ENCODE peak calls at places on chromosomes 4 and X, in seven cellular contexts. One of them, this sample, is unnamed.

GRCh38 chr4:122224348-122224747 is 72.2 kb downstream of the BLTP1 start:
- DNase-seq in foreskin fibroblast: no peak
- DNase-seq in endothelial cell: peak; percentile 40
- DNase-seq in ascending aorta: no peak
- DNase-seq in AG09309: no peak
- DNase-seq in coronary artery: no peak
- DNase-seq in endodermal cell: peak; percentile 52
- DNase-seq in this sample: no peak

GRCh38 chr4:103008875-103009729 is 10.4 kb downstream of the SLC9B1 start:
- DNase-seq in endothelial cell: peak; percentile 26
- DNase-seq in endodermal cell: no peak
- DNase-seq in foreskin fibroblast: peak; percentile 48
- DNase-seq in coronary artery: no peak
- DNase-seq in ascending aorta: no peak
- DNase-seq in AG09309: peak; percentile 35
- DNase-seq in this sample: no peak

GRCh38 chr4:185201983-185202962 is 1.5 kb downstream of the CFAP97 start:
- DNase-seq in foreskin fibroblast: no peak
- DNase-seq in coronary artery: no peak
- DNase-seq in endodermal cell: no peak
- DNase-seq in endothelial cell: peak; percentile 59
- DNase-seq in AG09309: no peak
- DNase-seq in ascending aorta: peak; percentile 62
- DNase-seq in this sample: no peak

GRCh38 chrX:30910124-30910860 is 21.2 kb upstream of the TAB3 start:
- DNase-seq in AG09309: no peak
- DNase-seq in coronary artery: no peak
- DNase-seq in endodermal cell: peak; percentile 53
- DNase-seq in ascending aorta: no peak
- DNase-seq in foreskin fibroblast: peak; percentile 1
- DNase-seq in endothelial cell: no peak
- DNase-seq in this sample: no peak

GRCh38 chr4:121209171-121209570 is 45.0 kb upstream of the TNIP3 start:
- DNase-seq in ascending aorta: no peak
- DNase-seq in coronary artery: no peak
- DNase-seq in foreskin fibroblast: no peak
- DNase-seq in endothelial cell: no peak
- DNase-seq in AG09309: no peak
- DNase-seq in endodermal cell: no peak
- DNase-seq in this sample: no peak

GRCh38 chr4:81255524-81255923 is 40.5 kb upstream of the PRKG2 start:
- DNase-seq in foreskin fibroblast: peak; percentile 87
- DNase-seq in endodermal cell: no peak
- DNase-seq in coronary artery: no peak
- DNase-seq in endothelial cell: no peak
- DNase-seq in ascending aorta: no peak
- DNase-seq in AG09309: peak; percentile 61
- DNase-seq in this sample: no peak

GRCh38 chr4:186684220-186684619 is 39.4 kb downstream of the FAT1 start:
- DNase-seq in ascending aorta: no peak
- DNase-seq in coronary artery: no peak
- DNase-seq in foreskin fibroblast: no peak
- DNase-seq in endothelial cell: no peak
- DNase-seq in AG09309: no peak
- DNase-seq in endodermal cell: no peak
- DNase-seq in this sample: no peak

GRCh38 chrX:28177202-28177601 is 196.0 kb upstream of the DCAF8L1 start:
- DNase-seq in foreskin fibroblast: no peak
- DNase-seq in ascending aorta: no peak
- DNase-seq in coronary artery: no peak
- DNase-seq in AG09309: no peak
- DNase-seq in endothelial cell: peak; percentile 33
- DNase-seq in endodermal cell: peak; percentile 83
- DNase-seq in this sample: no peak

GRCh38 chrX:17374619-17375360 is at the start of gene NHS:
- DNase-seq in ascending aorta: peak; percentile 83
- DNase-seq in foreskin fibroblast: peak; percentile 69
- DNase-seq in endodermal cell: peak; percentile 91
- DNase-seq in endothelial cell: peak; percentile 64
- DNase-seq in AG09309: peak; percentile 20
- DNase-seq in coronary artery: peak; percentile 82
- DNase-seq in this sample: peak; percentile 91

GRCh38 chr4:108828620-108829019 is 65.8 kb upstream of the ETNPPL start:
- DNase-seq in AG09309: no peak
- DNase-seq in coronary artery: no peak
- DNase-seq in endothelial cell: no peak
- DNase-seq in foreskin fibroblast: no peak
- DNase-seq in endodermal cell: no peak
- DNase-seq in ascending aorta: no peak
- DNase-seq in this sample: no peak

GRCh38 chr4:113678651-113679050 is 82.9 kb downstream of the CAMK2D start:
- DNase-seq in AG09309: peak; percentile 41
- DNase-seq in foreskin fibroblast: no peak
- DNase-seq in endothelial cell: no peak
- DNase-seq in ascending aorta: no peak
- DNase-seq in coronary artery: no peak
- DNase-seq in endodermal cell: no peak
- DNase-seq in this sample: no peak

GRCh38 chr4:42750831-42751230 is 93.9 kb upstream of the ATP8A1 start:
- DNase-seq in endodermal cell: no peak
- DNase-seq in endothelial cell: no peak
- DNase-seq in AG09309: no peak
- DNase-seq in foreskin fibroblast: no peak
- DNase-seq in coronary artery: no peak
- DNase-seq in ascending aorta: no peak
- DNase-seq in this sample: no peak

DNA sequence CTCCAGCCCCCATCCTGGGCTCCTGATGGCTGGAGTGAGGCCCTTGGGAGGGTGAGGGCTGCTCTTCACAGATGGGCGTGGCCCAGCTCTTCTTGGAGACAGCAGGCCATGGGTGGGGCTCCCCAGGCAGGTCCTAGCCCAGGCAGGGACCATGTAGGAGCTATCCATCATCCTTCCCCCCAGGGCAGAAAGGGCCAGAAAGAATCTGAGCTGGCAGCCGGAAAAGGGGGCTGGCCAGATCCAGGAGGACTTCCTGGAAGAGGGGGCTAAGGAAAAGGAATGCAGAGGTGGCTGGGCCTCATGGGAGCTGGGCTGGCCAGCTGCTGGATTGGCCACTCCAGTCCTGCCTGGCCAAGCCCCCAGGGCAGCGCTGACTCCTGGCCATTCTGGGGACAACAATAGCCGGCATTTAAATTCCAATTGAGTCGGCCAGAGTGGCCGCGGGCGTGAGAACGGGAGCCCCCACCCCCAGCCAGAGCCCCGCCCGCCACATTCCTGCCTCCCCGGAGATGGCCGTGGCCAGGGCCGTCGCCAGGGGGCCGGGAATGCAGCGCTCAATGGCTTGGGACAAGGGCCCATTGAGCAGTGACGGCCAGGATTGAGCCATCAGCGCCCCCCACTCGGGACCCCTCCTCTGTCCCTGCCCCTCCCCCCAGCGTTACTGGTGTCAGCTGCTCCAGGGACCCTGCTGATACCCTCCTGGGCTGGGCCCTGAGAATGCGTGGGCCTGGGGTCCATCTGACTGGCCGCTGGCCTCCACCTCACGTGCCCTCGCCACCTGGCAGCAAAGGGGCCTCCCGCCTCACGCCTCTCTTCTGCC is 15.1 kb upstream of the FGFR3 start:
- DNase-seq in endothelial cell: peak; percentile 59
- DNase-seq in coronary artery: no peak
- DNase-seq in ascending aorta: no peak
- DNase-seq in AG09309: no peak
- DNase-seq in endodermal cell: peak; percentile 95
- DNase-seq in foreskin fibroblast: no peak
- DNase-seq in this sample: no peak
- TF ChIP-seq CTCF in endothelial cell: no peak
- TF ChIP-seq CTCF in coronary artery: no peak
- TF ChIP-seq CTCF in ascending aorta: no peak
- TF ChIP-seq CTCF in AG09309: peak; percentile 11
- TF ChIP-seq CTCF in endodermal cell: peak; percentile 67
- TF ChIP-seq CTCF in foreskin fibroblast: no peak
- TF ChIP-seq CTCF in this sample: peak; percentile 65

DNA sequence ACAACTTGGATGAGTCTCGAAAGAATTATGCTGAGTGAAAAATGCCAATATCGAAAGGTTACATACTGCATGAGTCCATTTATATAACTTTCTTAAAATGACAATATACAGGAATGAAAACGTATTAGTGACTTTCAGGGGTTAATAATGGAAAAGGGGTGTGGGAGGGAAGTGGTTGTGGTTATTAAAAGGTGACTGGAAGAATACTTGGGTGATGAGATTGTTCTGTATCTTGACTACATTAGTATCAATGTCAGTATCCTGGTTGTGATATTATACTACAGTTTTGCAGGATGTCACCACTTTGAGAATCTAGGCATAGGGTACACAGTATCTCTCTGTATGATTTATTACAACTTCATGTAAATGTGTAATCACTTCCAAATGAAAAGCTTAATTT is 204.5 kb downstream of the DTHD1 start:
- DNase-seq in coronary artery: no peak
- DNase-seq in endodermal cell: no peak
- DNase-seq in AG09309: no peak
- DNase-seq in ascending aorta: no peak
- DNase-seq in foreskin fibroblast: no peak
- DNase-seq in endothelial cell: no peak
- DNase-seq in this sample: no peak
- TF ChIP-seq CTCF in coronary artery: no peak
- TF ChIP-seq CTCF in endodermal cell: no peak
- TF ChIP-seq CTCF in AG09309: no peak
- TF ChIP-seq CTCF in ascending aorta: no peak
- TF ChIP-seq CTCF in foreskin fibroblast: no peak
- TF ChIP-seq CTCF in endothelial cell: no peak
- TF ChIP-seq CTCF in this sample: no peak

GRCh38 chrX:143437439-143437838 is 79.8 kb downstream of the SPANXN3 start:
- DNase-seq in coronary artery: no peak
- DNase-seq in foreskin fibroblast: no peak
- DNase-seq in ascending aorta: no peak
- DNase-seq in endothelial cell: peak; percentile 2
- DNase-seq in AG09309: no peak
- DNase-seq in endodermal cell: no peak
- DNase-seq in this sample: no peak
- TF ChIP-seq CTCF in coronary artery: no peak
- TF ChIP-seq CTCF in foreskin fibroblast: no peak
- TF ChIP-seq CTCF in ascending aorta: peak; percentile 8
- TF ChIP-seq CTCF in endothelial cell: peak; percentile 31
- TF ChIP-seq CTCF in AG09309: no peak
- TF ChIP-seq CTCF in endodermal cell: peak; percentile 76
- TF ChIP-seq CTCF in this sample: peak; percentile 71

GRCh38 chr4:77619408-77619807 is 13.8 kb downstream of the CXCL13 start:
- DNase-seq in coronary artery: no peak
- DNase-seq in AG09309: no peak
- DNase-seq in endodermal cell: no peak
- DNase-seq in endothelial cell: no peak
- DNase-seq in foreskin fibroblast: no peak
- DNase-seq in ascending aorta: no peak
- DNase-seq in this sample: no peak
- TF ChIP-seq CTCF in coronary artery: no peak
- TF ChIP-seq CTCF in AG09309: no peak
- TF ChIP-seq CTCF in endodermal cell: no peak
- TF ChIP-seq CTCF in endothelial cell: no peak
- TF ChIP-seq CTCF in foreskin fibroblast: no peak
- TF ChIP-seq CTCF in ascending aorta: no peak
- TF ChIP-seq CTCF in this sample: no peak

GRCh38 chrX:74925210-74926088 is at the start of gene NEXMIF:
- DNase-seq in AG09309: no peak
- DNase-seq in coronary artery: no peak
- DNase-seq in foreskin fibroblast: peak; percentile 5
- DNase-seq in endodermal cell: no peak
- DNase-seq in endothelial cell: peak; percentile 47
- DNase-seq in ascending aorta: no peak
- DNase-seq in this sample: no peak

GRCh38 chrX:74924449-74925209 is 623 bp downstream of the NEXMIF start:
- DNase-seq in endothelial cell: peak; percentile 27
- DNase-seq in coronary artery: no peak
- DNase-seq in AG09309: no peak
- DNase-seq in endodermal cell: peak; percentile 81
- DNase-seq in ascending aorta: peak; percentile 68
- DNase-seq in foreskin fibroblast: no peak
- DNase-seq in this sample: peak; percentile 67

GRCh38 chrX:74923942-74924448 is 1.3 kb downstream of the NEXMIF start:
- DNase-seq in endothelial cell: peak; percentile 4
- DNase-seq in endodermal cell: no peak
- DNase-seq in coronary artery: no peak
- DNase-seq in AG09309: no peak
- DNase-seq in foreskin fibroblast: no peak
- DNase-seq in ascending aorta: no peak
- DNase-seq in this sample: no peak

GRCh38 chrX:74922922-74923321 is 2.3 kb downstream of the NEXMIF start:
- DNase-seq in ascending aorta: no peak
- DNase-seq in AG09309: no peak
- DNase-seq in endothelial cell: no peak
- DNase-seq in coronary artery: no peak
- DNase-seq in foreskin fibroblast: no peak
- DNase-seq in endodermal cell: no peak
- DNase-seq in this sample: no peak
- TF ChIP-seq CTCF in ascending aorta: no peak
- TF ChIP-seq CTCF in AG09309: no peak
- TF ChIP-seq CTCF in endothelial cell: no peak
- TF ChIP-seq CTCF in coronary artery: no peak
- TF ChIP-seq CTCF in foreskin fibroblast: no peak
- TF ChIP-seq CTCF in endodermal cell: no peak
- TF ChIP-seq CTCF in this sample: no peak

GRCh38 chr4:7462509-7462971 is 27.8 kb upstream of the PSAPL1 start:
- DNase-seq in coronary artery: no peak
- DNase-seq in endodermal cell: peak; percentile 83
- DNase-seq in AG09309: no peak
- DNase-seq in ascending aorta: no peak
- DNase-seq in endothelial cell: no peak
- DNase-seq in foreskin fibroblast: peak; percentile 14
- DNase-seq in this sample: no peak

GRCh38 chr4:7460591-7460990 is 25.9 kb upstream of the PSAPL1 start:
- DNase-seq in endodermal cell: no peak
- DNase-seq in foreskin fibroblast: no peak
- DNase-seq in coronary artery: no peak
- DNase-seq in ascending aorta: no peak
- DNase-seq in AG09309: no peak
- DNase-seq in endothelial cell: no peak
- DNase-seq in this sample: no peak

GRCh38 chr4:7459471-7459870 is 24.7 kb upstream of the PSAPL1 start:
- DNase-seq in coronary artery: no peak
- DNase-seq in endothelial cell: no peak
- DNase-seq in AG09309: no peak
- DNase-seq in endodermal cell: no peak
- DNase-seq in foreskin fibroblast: no peak
- DNase-seq in ascending aorta: no peak
- DNase-seq in this sample: no peak

GRCh38 chr4:7463584-7464258 is 29.0 kb upstream of the PSAPL1 start:
- DNase-seq in coronary artery: no peak
- DNase-seq in endodermal cell: no peak
- DNase-seq in AG09309: no peak
- DNase-seq in endothelial cell: no peak
- DNase-seq in ascending aorta: no peak
- DNase-seq in foreskin fibroblast: no peak
- DNase-seq in this sample: no peak

DNA sequence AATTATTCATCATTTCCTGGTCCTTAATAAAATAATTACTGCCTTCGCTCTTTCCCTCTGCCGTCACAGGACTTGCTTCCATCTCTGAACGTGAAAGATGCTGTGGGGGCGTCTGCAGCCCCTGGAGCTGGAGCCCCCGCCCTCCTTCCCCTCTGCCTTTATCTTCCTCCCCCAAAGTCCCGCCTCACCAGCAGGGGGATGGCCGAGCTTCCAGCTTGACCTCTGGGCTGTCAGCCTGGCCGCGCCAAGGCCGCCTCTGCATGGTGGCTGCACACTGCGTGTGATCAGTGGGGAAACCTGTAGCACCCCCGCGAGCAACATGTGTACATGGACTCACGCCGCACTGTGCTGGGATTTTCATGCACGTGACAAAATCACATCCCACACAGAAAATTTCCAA is 26.4 kb upstream of the PSAPL1 start:
- DNase-seq in AG09309: no peak
- DNase-seq in ascending aorta: no peak
- DNase-seq in foreskin fibroblast: no peak
- DNase-seq in endothelial cell: no peak
- DNase-seq in coronary artery: no peak
- DNase-seq in endodermal cell: peak; percentile 72
- DNase-seq in this sample: no peak
- TF ChIP-seq CTCF in AG09309: no peak
- TF ChIP-seq CTCF in ascending aorta: no peak
- TF ChIP-seq CTCF in foreskin fibroblast: no peak
- TF ChIP-seq CTCF in endothelial cell: no peak
- TF ChIP-seq CTCF in coronary artery: no peak
- TF ChIP-seq CTCF in endodermal cell: peak; percentile 53
- TF ChIP-seq CTCF in this sample: peak; percentile 65

This sample was measured in type B pancreatic cell.